ENCODE peak calls at places on chromosomes 3 and 15, in six cellular contexts. N, Z, H, O, E and U are unnamed samples.

GRCh38 chr3:42653303-42653559 is 266 bp upstream of the ZBTB47 start:
- DNase-seq in N (no peak), E (no peak), H (no peak), O (no peak), Z (no peak), U (no peak)

GRCh38 chr3:71726106-71726505 is 904 bp upstream of the EIF4E3 start:
- DNase-seq in N (no peak), Z (no peak), H (no peak), O (no peak), E (no peak), U (no peak)

GRCh38 chr3:188978772-188979171 is 193.0 kb upstream of the TPRG1 start:
- DNase-seq in Z (no peak), N (no peak), O (peak; percentile 43), H (no peak), E (no peak), U (peak; percentile 71)

GRCh38 chr3:72338942-72339749 is 509.1 kb downstream of the SHQ1 start:
- DNase-seq in Z (peak; percentile 83), O (peak; percentile 87), N (peak; percentile 78), H (no peak), E (peak; percentile 80), U (peak; percentile 90)

GRCh38 chr15:78059110-78059839 is 18.2 kb downstream of the TBC1D2B start:
- DNase-seq in Z (no peak), E (no peak), O (no peak), H (no peak), N (no peak), U (no peak)

GRCh38 chr3:140816804-140817203 is 124.8 kb upstream of the SLC25A36 start:
- DNase-seq in E (no peak), H (no peak), O (no peak), N (no peak), Z (no peak), U (no peak)

GRCh38 chr15:83248151-83248851 is 36.2 kb downstream of the BNC1 start:
- DNase-seq in E (peak; percentile 10), Z (no peak), O (peak; percentile 80), N (no peak), H (no peak), U (peak; percentile 66)

GRCh38 chr3:125055165-125055912 is 458 bp downstream of the HEG1 start:
- DNase-seq in H (peak; percentile 53), N (no peak), Z (peak; percentile 66), O (peak; percentile 37), E (peak; percentile 33), U (no peak)

GRCh38 chr3:43213631-43214030 is 72.7 kb upstream of the SNRK start:
- DNase-seq in O (no peak), E (no peak), N (no peak), H (no peak), Z (no peak), U (no peak)

GRCh38 chr3:8837172-8837571 is 67.8 kb upstream of the OXTR start:
- DNase-seq in N (no peak), O (peak; percentile 53), H (no peak), E (no peak), Z (no peak), U (peak; percentile 74)

GRCh38 chr3:8838765-8839423 is 69.5 kb upstream of the OXTR start:
- DNase-seq in O (no peak), Z (no peak), H (no peak), E (no peak), N (no peak), U (no peak)

GRCh38 chr3:8835385-8835784 is 66.0 kb upstream of the OXTR start:
- DNase-seq in E (no peak), O (no peak), N (no peak), Z (no peak), H (no peak), U (no peak)

GRCh38 chr3:8838239-8838638 is 68.8 kb upstream of the OXTR start:
- DNase-seq in Z (no peak), E (no peak), O (no peak), H (no peak), N (no peak), U (no peak)

DNA sequence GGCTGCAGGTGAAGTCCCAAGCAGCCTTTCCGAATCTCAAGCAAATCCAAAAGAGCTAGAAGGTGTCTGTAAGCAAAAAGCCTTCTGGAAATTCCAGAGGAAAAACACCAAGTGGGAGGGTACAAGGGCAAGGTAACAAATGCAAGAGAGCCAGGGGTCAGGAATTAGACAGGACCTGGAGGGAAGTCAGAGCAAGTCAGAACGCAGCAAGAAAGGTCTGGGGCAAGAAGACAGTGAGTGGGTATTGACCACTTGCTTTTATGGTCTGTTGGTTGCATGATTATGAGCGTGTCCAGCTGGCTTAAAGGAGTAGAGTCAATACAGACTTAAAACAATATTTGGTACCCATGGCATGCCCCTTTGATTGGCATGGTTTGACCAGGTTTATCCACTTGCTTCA is 66.7 kb upstream of the OXTR start:
- DNase-seq in H (no peak), N (no peak), Z (no peak), O (no peak), E (no peak), U (no peak)
- H3K4me3 ChIP-seq in H (no peak overlapping the region), N (no peak overlapping the region), Z (no peak overlapping the region), O (no peak overlapping the region), E (no peak overlapping the region), U (no peak overlapping the region)

DNA sequence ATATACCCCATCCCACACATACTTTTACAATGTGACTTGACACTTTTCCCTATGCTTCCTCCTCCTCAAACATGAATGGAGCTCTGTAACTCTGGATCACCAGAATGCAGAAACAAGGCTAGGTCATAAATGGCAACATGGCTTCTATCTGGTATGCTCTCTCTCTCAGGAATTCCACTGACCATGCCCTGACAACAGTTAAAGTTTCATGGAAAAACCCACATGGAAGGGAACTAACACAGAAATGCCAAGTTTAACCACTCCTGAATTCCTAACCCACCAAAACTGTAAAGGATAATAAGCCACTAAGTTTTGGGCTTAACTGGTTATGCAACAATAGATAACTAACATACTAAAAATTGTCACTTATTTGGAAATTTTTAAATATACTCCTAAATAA is 19.9 kb downstream of the MYO9A start:
- DNase-seq in Z (no peak), O (peak; percentile 27), E (no peak), N (no peak), H (no peak), U (peak; percentile 76)
- TF ChIP-seq CTCF in Z (no peak), O (no peak), E (no peak), N (no peak), H (no peak), U (no peak)

DNA sequence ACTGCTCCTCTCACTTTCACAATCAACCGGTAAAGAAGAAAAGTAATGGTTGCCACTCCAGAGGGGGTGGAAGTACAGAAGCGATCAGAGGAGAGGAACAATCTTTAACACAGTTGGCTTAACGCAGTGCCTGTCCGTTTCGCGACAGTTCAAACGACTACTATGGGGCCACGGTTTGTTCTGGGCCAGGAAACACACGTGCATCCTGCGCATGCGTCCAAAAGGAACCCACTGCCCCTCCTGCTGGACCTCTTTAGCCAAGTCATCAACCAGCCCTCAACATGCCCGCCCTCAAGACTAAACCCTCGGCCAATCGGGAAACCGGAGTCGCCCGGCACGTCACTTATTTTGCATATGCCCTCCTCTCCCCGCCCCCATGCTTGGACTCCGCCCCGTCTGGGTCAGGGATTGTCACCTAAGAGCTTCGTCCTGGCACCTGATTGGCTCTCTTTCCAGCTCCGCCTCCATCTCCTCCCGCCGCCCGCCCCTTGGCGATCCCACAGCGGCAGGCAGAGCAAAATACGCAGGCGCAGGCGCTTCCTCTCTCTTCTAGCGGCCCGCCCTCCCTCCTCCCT is 345 bp upstream of the CDV3 start:
- DNase-seq in N (peak; percentile 100), E (peak; percentile 100), Z (peak; percentile 100), O (peak; percentile 100), H (peak; percentile 100), U (peak; percentile 100)
- H3K4me3 ChIP-seq in N (peak overlapping the region; percentile 88), E (no peak overlapping the region), Z (peak overlapping the region; percentile 93), O (peak overlapping the region; percentile 80), H (peak overlapping the region; percentile 46), U (peak overlapping the region; percentile 37)

GRCh38 chr3:98333989-98334606 is 19.6 kb upstream of the OR5K4 start:
- DNase-seq in Z (no peak), O (no peak), E (no peak), N (no peak), H (no peak), U (no peak)
- TF ChIP-seq CTCF in Z (no peak), O (no peak), E (no peak), N (no peak), H (no peak), U (no peak)

DNA sequence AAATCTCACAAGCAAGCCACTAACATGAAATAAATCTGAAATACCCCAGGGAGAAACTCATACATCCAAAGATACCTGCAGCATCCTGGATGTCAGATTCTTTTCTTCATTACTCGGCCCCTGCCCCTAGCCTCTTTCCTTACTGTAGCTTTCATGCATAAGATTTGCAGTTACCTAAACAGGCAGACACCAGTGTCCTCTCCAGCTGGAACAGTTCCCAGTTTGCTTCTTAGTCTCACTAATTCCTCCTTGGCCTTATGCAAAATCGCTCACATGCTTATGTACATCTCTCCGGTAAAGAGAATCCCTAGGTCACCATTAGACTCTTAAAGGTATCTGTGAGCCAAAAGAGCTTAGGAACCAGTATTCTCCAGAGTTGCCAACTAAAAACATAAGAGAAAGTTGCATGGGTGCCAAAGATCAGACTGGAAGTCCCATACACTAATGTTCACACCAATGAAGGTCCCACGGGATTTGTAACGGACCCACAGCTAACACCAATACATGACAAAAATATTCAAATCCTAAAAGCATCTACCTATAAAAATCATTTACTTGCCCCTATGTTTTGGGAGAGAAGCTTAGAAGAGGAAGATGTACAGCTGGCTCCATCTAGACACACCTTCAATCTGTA is 66.6 kb downstream of the CBLB start:
- DNase-seq in E (no peak), Z (no peak), N (no peak), O (no peak), H (no peak), U (no peak)
- H3K4me3 ChIP-seq in E (no peak overlapping the region), Z (no peak overlapping the region), N (no peak overlapping the region), O (no peak overlapping the region), H (no peak overlapping the region), U (no peak overlapping the region)

GRCh38 chr15:23069496-23070166 is 30.3 kb upstream of the TUBGCP5 start:
- DNase-seq in H (no peak), E (no peak), Z (no peak), O (no peak), N (no peak), U (no peak)
- TF ChIP-seq CTCF in H (no peak), E (no peak), Z (no peak), O (peak; percentile 8), N (no peak), U (no peak)

GRCh38 chr3:20038679-20039078 is 1.6 kb upstream of the KAT2B start:
- DNase-seq in N (no peak), Z (no peak), E (no peak), H (no peak), O (no peak), U (no peak)
- H3K4me3 ChIP-seq in N (peak overlapping the region; percentile 92), Z (peak overlapping the region; percentile 78), E (no peak overlapping the region), H (peak overlapping the region; percentile 73), O (peak overlapping the region; percentile 82), U (peak overlapping the region; percentile 79)

DNA sequence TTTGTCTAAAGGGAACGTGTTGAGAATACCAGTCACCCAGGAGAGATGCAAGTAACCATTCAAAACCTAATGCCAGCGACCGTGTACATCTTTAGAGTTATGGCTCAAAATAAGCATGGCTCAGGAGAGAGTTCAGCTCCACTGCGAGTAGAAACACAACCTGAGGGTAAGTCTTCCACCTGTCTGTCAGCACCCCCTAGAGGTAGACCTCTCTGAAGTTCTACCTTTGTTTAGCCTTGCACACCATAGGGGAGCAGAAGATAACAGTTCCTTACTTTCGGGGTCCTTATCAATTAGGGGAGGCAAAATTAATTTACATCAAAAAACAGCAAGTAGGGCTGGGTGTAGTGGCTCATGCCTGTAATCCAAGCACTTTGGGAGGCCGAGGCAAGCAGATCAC is 124.4 kb downstream of the HCN4 start:
- DNase-seq in N (no peak), E (no peak), O (no peak), H (no peak), Z (no peak), U (no peak)
- TF ChIP-seq CTCF in N (no peak), E (no peak), O (peak; percentile 19), H (peak; percentile 25), Z (peak; percentile 16), U (peak; percentile 10)